ENCODE peak calls at places on chromosomes 6 and 20, in five cellular contexts. H, R, C, W and K are unnamed samples. For H3K4me1 and H3K27me3, the result is how much of the 10 kb centered on the place peaks cover.

GRCh38 chr6:136846046-136846445 is 23.7 kb downstream of the PEX7 start:
- DNase-seq in H (no peak), R (peak), C (peak), W (no peak), K (no peak)

GRCh38 chr6:168192195-168192900 is 113.3 kb upstream of the FRMD1 start:
- DNase-seq in H (peak), R (no peak), C (no peak), W (no peak), K (no peak)

GRCh38 chr6:38871745-38872568 is 156.8 kb downstream of the DNAH8 start:
- DNase-seq in H (peak), R (peak), C (peak), W (peak), K (peak)

GRCh38 chr20:57856658-57857057 is 146.8 kb upstream of the PMEPA1 start:
- DNase-seq in H (peak), R (no peak), C (no peak), W (no peak), K (no peak)

GRCh38 chr6:158595223-158595622 is 35.3 kb downstream of the TMEM181 start:
- DNase-seq in H (no peak), R (no peak), C (no peak), W (peak), K (no peak)

GRCh38 chr6:2053691-2054090 is 191.7 kb downstream of the GMDS start:
- DNase-seq in H (no peak), R (no peak), C (no peak), W (no peak), K (no peak)

GRCh38 chr20:62434098-62434497 is 6.8 kb upstream of the RBBP8NL start:
- DNase-seq in H (no peak), R (no peak), C (no peak), W (no peak), K (no peak)

GRCh38 chr6:10316327-10316726 is 98.5 kb downstream of the TFAP2A start:
- DNase-seq in H (peak), R (peak), C (peak), W (no peak), K (peak)

GRCh38 chr6:54717849-54718455 is 128.6 kb upstream of the FAM83B start:
- DNase-seq in H (peak), R (peak), C (peak), W (peak), K (peak)

GRCh38 chr20:25580711-25581110 is 4.6 kb downstream of the NINL start:
- DNase-seq in H (no peak), R (peak), C (peak), W (no peak), K (no peak)

GRCh38 chr6:154239392-154239791 is 117.2 kb downstream of the IPCEF1 start:
- DNase-seq in H (no peak), R (no peak), C (no peak), W (no peak), K (peak)

GRCh38 chr6:130359736-130360135 is 6.1 kb upstream of the TMEM200A start:
- DNase-seq in H (no peak), R (no peak), C (no peak), W (no peak), K (no peak)

GRCh38 chr20:39874049-39874893 is 814.8 kb downstream of the MAFB start:
- DNase-seq in H (peak), R (peak), C (peak), W (no peak), K (peak)

GRCh38 chr6:158185729-158186456 is 17.7 kb downstream of the GTF2H5 start:
- DNase-seq in H (no peak), R (peak), C (peak), W (no peak), K (peak)

GRCh38 chr6:24196198-24196597 is 70.2 kb downstream of the NRSN1 start:
- DNase-seq in H (no peak), R (no peak), C (no peak), W (no peak), K (no peak)

GRCh38 chr6:68008445-68008844 is 626.6 kb upstream of the ADGRB3 start:
- DNase-seq in H (no peak), R (peak), C (no peak), W (no peak), K (no peak)

GRCh38 chr6:158285321-158285960 is 26.8 kb upstream of the TULP4 start:
- DNase-seq in H (no peak), R (peak), C (peak), W (no peak), K (no peak)

GRCh38 chr20:11277170-11277569 is 603.4 kb upstream of the JAG1 start:
- DNase-seq in H (no peak), R (no peak), C (no peak), W (no peak), K (no peak)

GRCh38 chr6:35486005-35486925 is 10.6 kb downstream of the TEAD3 start:
- DNase-seq in H (no peak), R (no peak), C (no peak), W (no peak), K (peak)

GRCh38 chr6:66735106-66735890 is 1028.3 kb upstream of the EYS start:
- DNase-seq in H (no peak), R (peak), C (no peak), W (no peak), K (peak)

GRCh38 chr6:154295733-154296132 is 60.9 kb downstream of the IPCEF1 start:
- DNase-seq in H (no peak), R (no peak), C (no peak), W (no peak), K (no peak)

GRCh38 chr20:2825770-2826169 is 9.6 kb downstream of the TMEM239 start:
- DNase-seq in H (no peak), R (no peak), C (no peak), W (peak), K (no peak)

GRCh38 chr6:38997128-38997761 is 51.3 kb upstream of the GLP1R start:
- DNase-seq in H (no peak), R (peak), C (peak), W (peak), K (no peak)

GRCh38 chr20:6299451-6299850 is 176.6 kb upstream of the FERMT1 start:
- DNase-seq in H (no peak), R (peak), C (no peak), W (no peak), K (no peak)

GRCh38 chr6:133590814-133591213 is 298.1 kb upstream of the TCF21 start:
- DNase-seq in H (no peak), R (no peak), C (peak), W (no peak), K (peak)

GRCh38 chr6:147223751-147224150 is 19.5 kb downstream of the STXBP5 start:
- DNase-seq in H (no peak), R (no peak), C (no peak), W (no peak), K (no peak)

GRCh38 chr6:35468181-35468979 is at the start of gene RPL10A:
- DNase-seq in H (peak), R (peak), C (peak), W (peak), K (peak)

GRCh38 chr6:73233048-73233447 is 7.8 kb upstream of the KHDC1L start:
- DNase-seq in H (no peak), R (no peak), C (no peak), W (no peak), K (no peak)

GRCh38 chr6:38350882-38351281 is 288.8 kb downstream of the BTBD9 start:
- DNase-seq in H (no peak), R (peak), C (peak), W (no peak), K (no peak)

GRCh38 chr6:44045672-44046015 is 81.6 kb downstream of the MRPL14 start:
- DNase-seq in H (no peak), R (no peak), C (no peak), W (no peak), K (no peak)

GRCh38 chr6:2008383-2008976 is 236.9 kb downstream of the GMDS start:
- DNase-seq in H (no peak), R (peak), C (peak), W (no peak), K (peak)

DNA sequence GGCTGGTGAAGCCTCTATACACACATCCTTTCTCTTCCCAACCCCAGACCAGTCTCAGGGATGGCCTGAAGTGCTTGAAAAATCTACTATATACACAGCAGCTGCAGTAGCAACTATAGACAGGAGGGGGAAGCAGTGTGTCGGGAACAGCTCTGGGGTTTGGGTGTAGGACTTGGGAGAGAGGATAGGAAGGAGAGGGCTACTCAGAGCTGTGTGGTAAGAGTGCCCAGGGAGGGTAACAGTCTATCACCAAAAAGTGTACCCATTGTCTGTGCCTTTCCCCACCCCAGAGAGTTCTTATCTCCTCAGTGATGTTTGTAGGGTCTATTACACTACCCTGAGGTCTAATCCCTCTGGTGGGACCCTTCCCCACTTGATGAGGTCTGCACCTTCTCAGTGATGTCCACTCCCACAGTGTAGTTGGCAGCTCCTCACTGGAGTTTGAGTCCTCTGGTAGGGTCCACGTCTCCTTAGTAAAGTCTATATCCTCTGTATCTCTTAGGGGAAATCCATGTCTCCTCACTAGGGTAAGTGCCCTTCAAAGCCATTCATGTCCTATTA is 1.5 kb upstream of the GGT7 start:
- DNase-seq in H (peak), R (peak), C (peak), W (peak), K (peak)
- H3K4me1 ChIP-seq in H (under half), R (under half), C (under half), W (under half), K (under half)

GRCh38 chr6:3165631-3166534 is 8.5 kb upstream of the TUBB2A start:
- DNase-seq in H (no peak), R (peak), C (peak), W (no peak), K (no peak)

GRCh38 chr6:3164388-3164787 is 7.0 kb upstream of the TUBB2A start:
- DNase-seq in H (no peak), R (no peak), C (no peak), W (no peak), K (no peak)

GRCh38 chr6:3162565-3163247 is 5.4 kb upstream of the TUBB2A start:
- DNase-seq in H (peak), R (peak), C (peak), W (peak), K (no peak)

GRCh38 chr6:3162067-3162497 is 4.7 kb upstream of the TUBB2A start:
- DNase-seq in H (no peak), R (peak), C (no peak), W (no peak), K (no peak)

DNA sequence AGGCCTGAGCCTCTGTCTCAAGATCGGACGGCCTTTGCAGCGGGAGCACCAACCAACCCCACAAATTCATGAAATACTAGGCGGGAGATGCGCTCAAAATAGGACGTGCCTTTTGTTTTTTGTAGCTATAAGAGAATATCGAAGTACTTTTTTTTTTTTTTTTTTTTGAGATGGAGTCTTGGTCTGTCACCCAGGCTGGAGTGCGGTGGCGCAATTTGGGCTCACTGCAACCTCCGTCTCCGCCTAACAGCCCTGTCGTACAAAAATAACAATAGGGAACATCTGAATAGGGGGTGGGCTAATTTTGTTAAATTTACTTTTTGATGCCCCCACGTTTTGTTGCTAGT is 5.9 kb upstream of the TUBB2A start:
- DNase-seq in H (no peak), R (no peak), C (no peak), W (peak), K (no peak)
- H3K27ac ChIP-seq in H (peak), R (no peak), C (peak), W (no peak), K (no peak)

GRCh38 chr20:53879048-53879684 is 191.2 kb downstream of the BCAS1 start:
- DNase-seq in H (no peak), R (no peak), C (no peak), W (no peak), K (no peak)

GRCh38 chr20:53878262-53879047 is 191.9 kb downstream of the BCAS1 start:
- DNase-seq in H (no peak), R (no peak), C (no peak), W (no peak), K (no peak)

GRCh38 chr20:53876470-53876869 is 193.9 kb downstream of the BCAS1 start:
- DNase-seq in H (no peak), R (no peak), C (no peak), W (no peak), K (no peak)

GRCh38 chr20:53875452-53875851 is 194.9 kb downstream of the BCAS1 start:
- DNase-seq in H (no peak), R (no peak), C (no peak), W (no peak), K (no peak)

GRCh38 chr20:53876956-53877355 is 193.4 kb downstream of the BCAS1 start:
- DNase-seq in H (no peak), R (no peak), C (no peak), W (no peak), K (no peak)
- H3K27me3 ChIP-seq in H (under half), R (under half), C (under half), W (under half), K (under half)

GRCh38 chr20:59439243-59439642 is 138.8 kb downstream of the EDN3 start:
- DNase-seq in H (no peak), R (no peak), C (no peak), W (no peak), K (no peak)

GRCh38 chr20:59434950-59435349 is 134.5 kb downstream of the EDN3 start:
- DNase-seq in H (no peak), R (no peak), C (no peak), W (no peak), K (no peak)

GRCh38 chr20:59437601-59438031 is 137.2 kb downstream of the EDN3 start:
- DNase-seq in H (no peak), R (no peak), C (no peak), W (no peak), K (no peak)

GRCh38 chr20:59438201-59438600 is 137.8 kb downstream of the EDN3 start:
- DNase-seq in H (no peak), R (no peak), C (no peak), W (no peak), K (no peak)

GRCh38 chr20:59435496-59435895 is 135.1 kb downstream of the EDN3 start:
- DNase-seq in H (no peak), R (no peak), C (no peak), W (no peak), K (no peak)
- H3K4me1 ChIP-seq in H (under half), R (under half), C (under half), W (under half), K (under half)

GRCh38 chr6:151400473-151400872 is 9.1 kb upstream of the ZBTB2 start:
- DNase-seq in H (no peak), R (peak), C (peak), W (no peak), K (peak)
- H3K27ac ChIP-seq in H (no peak), R (peak), C (no peak), W (no peak), K (no peak)

GRCh38 chr20:63440366-63440955 is 32.0 kb downstream of the KCNQ2 start:
- DNase-seq in H (no peak), R (no peak), C (no peak), W (no peak), K (no peak)
- H3K27me3 ChIP-seq in H (under half), R (under half), C (under half), W (under half), K (under half)

DNA sequence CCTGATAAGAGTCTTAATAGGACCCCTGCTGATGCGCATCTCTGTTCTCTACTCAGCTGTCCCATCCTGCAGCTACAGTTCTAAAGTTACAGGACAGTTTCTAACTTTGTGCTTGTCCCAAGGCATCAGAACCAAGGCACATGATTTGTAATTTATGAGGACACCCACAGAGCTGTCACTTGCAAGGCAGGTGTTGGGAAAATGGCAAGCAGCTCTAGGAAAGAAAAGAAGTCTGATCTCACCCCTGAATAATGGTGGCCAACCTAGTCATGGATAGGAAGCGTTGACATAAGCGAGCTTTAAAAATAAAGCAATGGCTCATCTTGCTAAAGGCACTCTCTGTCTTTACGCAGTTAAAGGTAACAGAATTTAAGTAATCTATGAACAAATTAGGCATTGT is 127.6 kb upstream of the VGLL2 start:
- DNase-seq in H (no peak), R (no peak), C (no peak), W (no peak), K (no peak)
- H3K4me1 ChIP-seq in H (under half), R (under half), C (under half), W (under half), K (under half)

GRCh38 chr6:14883921-14884320 is 361.9 kb upstream of the JARID2 start:
- DNase-seq in H (no peak), R (peak), C (peak), W (no peak), K (no peak)

GRCh38 chr6:14880717-14881116 is 365.2 kb upstream of the JARID2 start:
- DNase-seq in H (no peak), R (no peak), C (no peak), W (no peak), K (no peak)

GRCh38 chr6:14880052-14880451 is 365.8 kb upstream of the JARID2 start:
- DNase-seq in H (no peak), R (no peak), C (no peak), W (no peak), K (no peak)

GRCh38 chr6:14882394-14883073 is 363.3 kb upstream of the JARID2 start:
- DNase-seq in H (no peak), R (peak), C (peak), W (no peak), K (no peak)

DNA sequence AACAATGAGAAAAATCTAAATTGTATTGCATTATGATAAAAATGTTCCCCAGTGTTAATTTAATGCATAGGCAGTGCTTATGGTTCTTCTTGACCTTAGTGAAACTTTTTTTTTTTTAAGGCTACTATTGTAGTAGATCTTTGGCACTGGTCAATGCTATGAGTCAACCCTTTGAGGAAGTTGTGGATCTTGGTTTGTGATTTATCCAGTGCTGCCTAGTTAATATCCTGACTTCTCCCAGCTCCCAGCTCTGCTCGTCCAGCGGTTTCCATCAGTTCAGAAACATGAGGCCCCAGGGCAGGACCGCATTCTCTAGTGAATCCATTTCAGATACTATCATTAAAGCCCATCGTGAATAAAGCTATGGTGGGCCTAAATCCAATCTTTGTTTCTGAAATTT is 364.5 kb upstream of the JARID2 start:
- DNase-seq in H (no peak), R (peak), C (peak), W (no peak), K (no peak)
- H3K27ac ChIP-seq in H (no peak), R (no peak), C (no peak), W (no peak), K (no peak)